ENCODE peak calls at places on chromosomes 6 and 20, in four cellular contexts. U is heart left ventricle, H is transverse colon, Y is sigmoid colon. J is an unnamed sample.
A peak's percentile ranks its signal among the peaks of the same experiment; 100 is the strongest.

GRCh38 chr6:107657755-107658461 is 166.2 kb downstream of the SCML4 start:
- DNase-seq in U (peak; percentile 56), H (peak; percentile 59), Y (peak; percentile 88), J (no peak)

GRCh38 chr6:41728954-41729353 is 6.5 kb downstream of the TFEB start:
- DNase-seq in U (no peak), H (no peak), Y (no peak), J (no peak)

GRCh38 chr6:166466178-166467122 is 83.7 kb upstream of the MPC1 start:
- DNase-seq in U (no peak), H (no peak), Y (no peak), J (no peak)

GRCh38 chr6:113277111-113277510 is 580.0 kb upstream of the MARCKS start:
- DNase-seq in U (no peak), H (no peak), Y (no peak), J (no peak)

GRCh38 chr20:32036716-32037355 is 15.2 kb upstream of the HCK start:
- DNase-seq in U (no peak), H (no peak), Y (no peak), J (no peak)

GRCh38 chr6:167826230-167827061 is at the start of gene AFDN:
- DNase-seq in U (peak; percentile 82), H (peak; percentile 83), Y (peak; percentile 91), J (peak; percentile 86)

GRCh38 chr20:57166568-57167291 is 99.7 kb downstream of the BMP7 start:
- DNase-seq in U (no peak), H (no peak), Y (no peak), J (peak; percentile 25)

GRCh38 chr6:31083742-31084354 is 28.5 kb downstream of the C6orf15 start:
- DNase-seq in U (peak; percentile 57), H (peak; percentile 44), Y (no peak), J (no peak)

GRCh38 chr20:20568604-20569205 is 143.7 kb downstream of the RALGAPA2 start:
- DNase-seq in U (no peak), H (no peak), Y (no peak), J (no peak)

GRCh38 chr20:48910360-48910781 is 11.1 kb upstream of the ARFGEF2 start:
- DNase-seq in U (no peak), H (no peak), Y (no peak), J (no peak)

GRCh38 chr20:43237651-43238050 is 47.9 kb upstream of the PTPRT start:
- DNase-seq in U (no peak), H (no peak), Y (no peak), J (no peak)

GRCh38 chr6:25388776-25389175 is 109.6 kb downstream of the CARMIL1 start:
- DNase-seq in U (no peak), H (no peak), Y (no peak), J (no peak)

GRCh38 chr6:36989264-36989663 is 3.3 kb upstream of the MTCH1 start:
- DNase-seq in U (no peak), H (no peak), Y (no peak), J (no peak)

GRCh38 chr6:143598466-143599080 is 79.2 kb upstream of the PHACTR2 start:
- DNase-seq in U (no peak), H (no peak), Y (no peak), J (no peak)

GRCh38 chr6:7697820-7698623 is 27.9 kb upstream of the BMP6 start:
- DNase-seq in U (no peak), H (peak; percentile 13), Y (peak; percentile 72), J (peak; percentile 37)

GRCh38 chr20:33859157-33859695 is 48.1 kb downstream of the CHMP4B start:
- DNase-seq in U (no peak), H (peak; percentile 52), Y (no peak), J (no peak)

GRCh38 chr6:158645064-158646022 is 800 bp upstream of the DYNLT1 start:
- DNase-seq in U (no peak), H (no peak), Y (peak; percentile 12), J (peak; percentile 88)

GRCh38 chr6:53067307-53067706 is 2.1 kb downstream of the FBXO9 start:
- DNase-seq in U (no peak), H (no peak), Y (no peak), J (no peak)

GRCh38 chr6:53066059-53066406 is 829 bp downstream of the FBXO9 start:
- DNase-seq in U (peak; percentile 49), H (peak; percentile 52), Y (peak; percentile 78), J (peak; percentile 63)

GRCh38 chr6:53066874-53067273 is 1.7 kb downstream of the FBXO9 start:
- DNase-seq in U (no peak), H (no peak), Y (no peak), J (no peak)

GRCh38 chr6:53064726-53065265 is 408 bp upstream of the FBXO9 start:
- DNase-seq in U (peak; percentile 98), H (peak; percentile 98), Y (peak; percentile 98), J (peak; percentile 98)

DNA sequence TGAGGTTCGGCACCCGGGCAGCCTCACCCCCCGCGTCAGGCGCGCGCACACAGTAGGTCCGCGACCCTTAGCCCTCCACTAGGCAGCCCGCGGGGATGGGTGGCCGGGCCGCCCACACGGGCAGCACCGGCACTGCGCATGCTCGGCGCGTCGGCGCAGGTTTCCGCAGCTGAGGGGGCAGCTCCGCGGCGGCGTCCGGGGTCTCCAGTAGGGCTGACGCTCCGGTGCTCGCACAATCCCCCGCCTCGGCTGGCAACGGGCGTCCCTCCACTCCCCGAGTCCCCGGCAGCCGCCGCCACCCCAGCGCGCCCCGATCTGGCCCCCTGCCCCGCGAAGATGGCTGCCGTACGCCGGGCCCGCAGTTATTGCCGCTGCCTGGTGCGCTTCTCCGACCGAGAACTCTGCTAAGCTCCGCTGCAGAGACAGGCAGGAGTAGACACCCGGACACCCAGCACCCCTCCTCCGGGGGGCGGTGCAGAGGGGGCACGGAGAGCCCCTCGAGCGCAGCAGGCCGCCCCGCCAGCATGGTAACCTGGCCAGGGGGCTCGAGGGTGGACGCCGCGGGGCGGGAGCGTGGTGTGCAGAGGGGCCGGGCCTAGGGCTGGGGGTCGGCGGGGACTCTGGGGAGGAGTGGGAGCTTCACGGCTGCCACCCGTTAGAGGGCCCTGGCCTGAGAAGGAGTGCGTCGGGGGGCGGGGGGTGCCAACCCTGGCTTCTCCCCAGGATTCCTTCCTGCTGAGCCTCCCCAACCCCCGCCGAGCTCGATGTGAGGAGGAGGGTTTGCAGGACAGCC is at the start of gene FBXO9:
- DNase-seq in U (peak; percentile 84), H (peak; percentile 70), Y (peak; percentile 78), J (peak; percentile 65)
- TF ChIP-seq POLR2A in U (peak; percentile 62), H (peak; percentile 63), Y (no peak), J (no peak)

GRCh38 chr6:53048431-53049195 is 16.6 kb upstream of the FBXO9 start:
- DNase-seq in U (no peak), H (no peak), Y (no peak), J (no peak)
- H3K27ac ChIP-seq in U (no peak overlapping the region), H (no peak overlapping the region), Y (no peak overlapping the region), J (no peak overlapping the region)

DNA sequence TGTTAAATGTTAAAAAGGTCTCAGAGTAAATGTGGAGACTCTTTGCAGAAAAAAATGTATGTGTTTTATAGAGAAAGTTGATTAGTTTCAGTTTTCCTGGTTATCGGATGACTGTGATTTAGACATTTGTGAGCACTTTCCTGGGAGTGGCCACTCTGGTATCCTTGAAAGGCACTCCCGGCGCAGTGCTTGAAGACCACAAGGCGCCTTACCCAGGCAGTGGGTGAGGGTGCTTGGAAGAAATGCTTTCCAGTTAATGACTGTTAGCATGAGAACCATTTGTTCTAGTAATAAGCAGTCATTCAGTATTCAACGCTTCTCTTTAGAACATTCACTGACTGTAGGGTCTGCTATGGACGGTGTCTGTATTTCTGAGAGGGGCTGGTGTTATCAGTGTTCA is 7.2 kb downstream of the CDS2 start:
- DNase-seq in U (no peak), H (no peak), Y (no peak), J (no peak)
- H3K4me1 ChIP-seq in U (peaks cover 15% of the 10 kb centered on the region), H (peaks cover 39% of the 10 kb centered on the region), Y (peaks cover 48% of the 10 kb centered on the region), J (peaks cover 10% of the 10 kb centered on the region)

DNA sequence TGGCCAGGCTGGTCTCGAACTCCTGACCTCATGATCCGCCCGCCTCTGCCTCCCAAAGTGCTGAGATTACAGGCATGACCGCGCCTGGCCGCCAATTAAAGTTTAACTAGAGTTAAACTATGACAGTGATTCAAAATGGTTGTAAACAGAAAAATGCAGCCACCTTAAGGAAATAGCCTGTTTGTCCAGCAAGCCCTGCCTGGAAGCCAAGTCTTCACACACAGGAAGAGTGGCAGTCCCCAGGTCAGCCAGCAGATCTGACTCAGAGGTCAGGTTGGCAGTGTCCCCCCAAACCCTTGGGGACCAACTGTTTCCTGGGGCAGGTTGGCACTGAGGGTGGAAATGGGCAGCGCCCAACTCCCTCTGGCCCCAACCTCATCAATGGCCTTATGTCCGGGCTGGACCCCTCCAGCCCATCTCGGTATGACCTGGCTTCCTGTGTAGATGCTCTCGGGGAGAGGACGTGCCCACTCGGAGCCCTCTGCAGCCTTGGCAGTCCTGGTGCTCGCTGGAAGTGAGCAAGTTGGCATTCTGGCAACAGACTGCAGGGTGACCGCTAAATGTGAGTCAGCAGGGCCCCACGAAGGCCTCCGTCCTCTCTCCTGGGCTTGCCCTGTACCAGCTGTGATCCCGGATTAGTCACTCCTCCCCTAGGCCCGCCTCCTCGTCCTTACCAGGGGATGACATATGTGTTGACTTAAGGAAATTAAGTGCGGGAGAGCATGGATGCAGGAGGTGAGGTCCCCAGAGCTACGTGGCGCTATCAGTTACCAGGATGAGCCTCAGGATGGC is 9.7 kb upstream of the HSP90AB1 start:
- DNase-seq in U (peak; percentile 94), H (peak; percentile 94), Y (peak; percentile 97), J (peak; percentile 96)
- TF ChIP-seq POLR2A in U (no peak), H (peak; percentile 79), Y (no peak), J (peak; percentile 71)

GRCh38 chr6:151160869-151161268 is 78.9 kb upstream of the AKAP12 start:
- DNase-seq in U (no peak), H (no peak), Y (no peak), J (peak; percentile 94)
- H3K27ac ChIP-seq in U (no peak overlapping the region), H (no peak overlapping the region), Y (no peak overlapping the region), J (peak overlapping the region; percentile 80)

GRCh38 chr6:4403023-4403752 is 267.8 kb upstream of the ECI2 start:
- DNase-seq in U (no peak), H (no peak), Y (no peak), J (no peak)
- H3K4me1 ChIP-seq in U (peaks cover 11% of the 10 kb centered on the region), H (peaks cover 13% of the 10 kb centered on the region), Y (peaks cover 27% of the 10 kb centered on the region), J (peaks cover 28% of the 10 kb centered on the region)